ENCODE peak calls at places on chromosome 9, in nine cellular contexts. L is cardiac muscle cell, P is Caco-2, V is right lobe of liver, T is body of pancreas, B is gastrocnemius medialis, Q is stomach, M is AG04449, W is A549. X is an unnamed sample.

GRCh38 chr9:86187121-86187520 is 72.3 kb downstream of the C9orf153 start:
- DNase-seq in L (no peak), P (no peak), V (no peak), T (no peak), B (no peak), Q (no peak), M (no peak), W (no peak), X (no peak)

GRCh38 chr9:120256146-120256545 is 323.8 kb downstream of the CDK5RAP2 start:
- DNase-seq in L (no peak), P (no peak), V (no peak), T (no peak), B (no peak), Q (no peak), M (no peak), W (no peak), X (no peak)

GRCh38 chr9:89422151-89422918 is 75.6 kb downstream of the SEMA4D start:
- DNase-seq in L (peak), P (no peak), V (no peak), T (no peak), B (no peak), Q (no peak), M (peak), W (no peak), X (no peak)

GRCh38 chr9:93117924-93118862 is 15.9 kb downstream of the NINJ1 start:
- DNase-seq in L (no peak), P (peak), V (peak), T (peak), B (no peak), Q (no peak), M (no peak), W (no peak), X (no peak)

GRCh38 chr9:68794898-68795297 is 89.9 kb downstream of the PIP5K1B start:
- DNase-seq in L (no peak), P (peak), V (no peak), T (no peak), B (no peak), Q (no peak), M (no peak), W (no peak), X (no peak)

GRCh38 chr9:121023064-121023463 is 27.0 kb downstream of the C5 start:
- DNase-seq in L (peak), P (no peak), V (no peak), T (no peak), B (no peak), Q (no peak), M (no peak), W (peak), X (no peak)

GRCh38 chr9:115213777-115214428 is 95.9 kb upstream of the TNC start:
- DNase-seq in L (peak), P (no peak), V (no peak), T (no peak), B (no peak), Q (no peak), M (peak), W (peak), X (peak)

GRCh38 chr9:100575765-100576368 is 2.0 kb upstream of the CAVIN4 start:
- DNase-seq in L (peak), P (no peak), V (no peak), T (no peak), B (no peak), Q (no peak), M (no peak), W (no peak), X (no peak)

GRCh38 chr9:19631181-19631580 is 157.7 kb downstream of the SLC24A2 start:
- DNase-seq in L (no peak), P (no peak), V (no peak), T (no peak), B (no peak), Q (no peak), M (no peak), W (no peak), X (no peak)

GRCh38 chr9:27377147-27377807 is 80.3 kb upstream of the EQTN start:
- DNase-seq in L (no peak), P (no peak), V (no peak), T (no peak), B (peak), Q (no peak), M (no peak), W (peak), X (no peak)

GRCh38 chr9:133999866-134000265 is 7.7 kb upstream of the VAV2 start:
- DNase-seq in L (peak), P (no peak), V (no peak), T (no peak), B (no peak), Q (no peak), M (no peak), W (no peak), X (no peak)

GRCh38 chr9:108056083-108056804 is 566.7 kb upstream of the KLF4 start:
- DNase-seq in L (peak), P (no peak), V (no peak), T (no peak), B (no peak), Q (no peak), M (no peak), W (no peak), X (no peak)

GRCh38 chr9:93138171-93138764 is 4.2 kb upstream of the NINJ1 start:
- DNase-seq in L (no peak), P (no peak), V (no peak), T (no peak), B (no peak), Q (no peak), M (no peak), W (no peak), X (no peak)

GRCh38 chr9:87944687-87945086 is 26.9 kb downstream of the SPATA31C1 start:
- DNase-seq in L (no peak), P (no peak), V (no peak), T (no peak), B (no peak), Q (no peak), M (no peak), W (no peak), X (no peak)
- H3K4me3 ChIP-seq in L (peak), P (no peak), V (no peak), T (no peak), B (no peak), Q (no peak), M (no peak), W (no peak), X (no peak)

GRCh38 chr9:3525088-3525835 is 539 bp downstream of the RFX3 start:
- DNase-seq in L (no peak), P (peak), V (no peak), T (no peak), B (no peak), Q (no peak), M (no peak), W (no peak), X (no peak)
- TF ChIP-seq CTCF in L (no peak), P (no peak), V (no peak), T (no peak), B (no peak), Q (no peak), M (no peak), W (no peak), X (no peak)

GRCh38 chr9:83521017-83521810 is 17.0 kb downstream of the FRMD3 start:
- DNase-seq in L (no peak), P (no peak), V (no peak), T (no peak), B (no peak), Q (no peak), M (no peak), W (no peak), X (no peak)
- H3K4me3 ChIP-seq in L (no peak), P (no peak), V (no peak), T (no peak), B (no peak), Q (no peak), M (no peak), W (no peak), X (no peak)

GRCh38 chr9:136616948-136617695 is 45.6 kb upstream of the EGFL7 start:
- DNase-seq in L (no peak), P (no peak), V (no peak), T (no peak), B (no peak), Q (no peak), M (no peak), W (no peak), X (no peak)
- TF ChIP-seq CTCF in L (no peak), P (no peak), V (no peak), T (no peak), B (no peak), Q (no peak), M (no peak), W (no peak), X (no peak)

X was measured in LNCaP clone FGC.